ENCODE peak calls at places on chromosomes 6 and 20, in four cellular contexts. D is glutamatergic neuron, X is NCI-H774, A is K562. J is an unnamed sample.

GRCh38 chr6:35077713-35078105 is 63.4 kb downstream of the TCP11 start:
- DNase-seq in D (no peak), X (no peak), A (no peak), J (no peak)

GRCh38 chr6:132357120-132357519 is 44.2 kb downstream of the MOXD1 start:
- DNase-seq in D (no peak), X (no peak), A (no peak), J (no peak)

GRCh38 chr6:152091851-152092341 is 284.4 kb downstream of the ESR1 start:
- DNase-seq in D (no peak), X (no peak), A (no peak), J (no peak)

GRCh38 chr6:13355043-13355945 is 27.0 kb upstream of the TBC1D7 start:
- DNase-seq in D (no peak), X (no peak), A (peak; percentile 60), J (peak; percentile 74)

GRCh38 chr20:17720755-17721154 is 21.0 kb downstream of the BANF2 start:
- DNase-seq in D (no peak), X (no peak), A (no peak), J (no peak)

GRCh38 chr6:56245903-56246351 is 1.5 kb downstream of the COL21A1 start:
- DNase-seq in D (no peak), X (no peak), A (no peak), J (no peak)

GRCh38 chr6:106754215-106754614 is 124.8 kb downstream of the QRSL1 start:
- DNase-seq in D (no peak), X (no peak), A (no peak), J (no peak)

GRCh38 chr6:164531745-164532144 is 777.7 kb downstream of the C6orf118 start:
- DNase-seq in D (no peak), X (no peak), A (no peak), J (no peak)

GRCh38 chr20:44979090-44979621 is 12.8 kb downstream of the STK4 start:
- DNase-seq in D (no peak), X (no peak), A (peak; percentile 49), J (peak; percentile 85)

GRCh38 chr6:123677897-123678296 is 41.1 kb upstream of the TRDN start:
- DNase-seq in D (no peak), X (no peak), A (no peak), J (no peak)

GRCh38 chr6:44166591-44167184 is 8.1 kb downstream of the CAPN11 start:
- DNase-seq in D (no peak), X (no peak), A (peak; percentile 70), J (no peak)

GRCh38 chr20:59790388-59790787 is 143.0 kb downstream of the SYCP2 start:
- DNase-seq in D (no peak), X (no peak), A (no peak), J (no peak)

GRCh38 chr20:58078741-58079522 is 149.5 kb downstream of the ANKRD60 start:
- DNase-seq in D (no peak), X (no peak), A (no peak), J (no peak)

GRCh38 chr6:96794980-96795379 is 42.3 kb downstream of the GPR63 start:
- DNase-seq in D (no peak), X (no peak), A (no peak), J (no peak)

GRCh38 chr20:48824830-48825550 is 2.8 kb downstream of the PREX1 start:
- DNase-seq in D (no peak), X (no peak), A (no peak), J (peak; percentile 30)

GRCh38 chr6:135236732-135237131 is 55.6 kb downstream of the MYB start:
- DNase-seq in D (no peak), X (no peak), A (no peak), J (no peak)

GRCh38 chr6:127518710-127519468 is at the start of gene MTCL3:
- DNase-seq in D (peak; percentile 93), X (peak; percentile 94), A (no peak), J (no peak)